ENCODE peak calls at places on chromosomes 5 and 9, in eight cellular contexts. Q, F, E, K, T, H, G and I are unnamed samples.

GRCh38 chr5:112918679-112919078 is 3.3 kb downstream of the REEP5 start:
- DNase-seq in Q (no peak), F (no peak), E (no peak), K (no peak), T (no peak), H (peak; percentile 29), G (no peak), I (no peak)

GRCh38 chr5:106985174-106985573 is 685.6 kb downstream of the EFNA5 start:
- DNase-seq in Q (no peak), F (no peak), E (no peak), K (no peak), T (no peak), H (no peak), G (no peak), I (no peak)

GRCh38 chr9:81113408-81114124 is 575.8 kb downstream of the TLE1 start:
- DNase-seq in Q (peak; percentile 81), F (no peak), E (peak; percentile 81), K (no peak), T (no peak), H (no peak), G (no peak), I (peak; percentile 73)

GRCh38 chr5:174376056-174376455 is 330.6 kb downstream of the NSG2 start:
- DNase-seq in Q (no peak), F (no peak), E (no peak), K (no peak), T (no peak), H (no peak), G (no peak), I (no peak)

GRCh38 chr9:73038613-73039012 is 85.8 kb upstream of the ALDH1A1 start:
- DNase-seq in Q (no peak), F (no peak), E (no peak), K (no peak), T (peak; percentile 27), H (peak; percentile 91), G (no peak), I (no peak)

GRCh38 chr9:128808543-128808942 is 9.8 kb upstream of the ENDOG start:
- DNase-seq in Q (no peak), F (no peak), E (no peak), K (no peak), T (no peak), H (no peak), G (no peak), I (no peak)

GRCh38 chr5:127002390-127002789 is 28.0 kb downstream of the MARCHF3 start:
- DNase-seq in Q (no peak), F (no peak), E (no peak), K (no peak), T (no peak), H (no peak), G (no peak), I (no peak)

GRCh38 chr9:135324329-135324728 is 155.3 kb upstream of the PPP1R26 start:
- DNase-seq in Q (no peak), F (no peak), E (no peak), K (no peak), T (no peak), H (no peak), G (no peak), I (no peak)

GRCh38 chr5:172954751-172955159 is 4.5 kb upstream of the RPL26L1 start:
- DNase-seq in Q (no peak), F (no peak), E (no peak), K (no peak), T (no peak), H (no peak), G (no peak), I (no peak)

GRCh38 chr5:52893105-52893504 is 96.0 kb upstream of the ITGA2 start:
- DNase-seq in Q (no peak), F (no peak), E (no peak), K (no peak), T (no peak), H (peak; percentile 79), G (no peak), I (no peak)

GRCh38 chr5:14144586-14145355 is 1.6 kb downstream of the TRIO start:
- DNase-seq in Q (peak; percentile 75), F (no peak), E (no peak), K (peak; percentile 12), T (peak; percentile 61), H (peak; percentile 82), G (no peak), I (no peak)

GRCh38 chr5:92527311-92528078 is 1053.5 kb downstream of the NR2F1-AS1 start:
- DNase-seq in Q (no peak), F (no peak), E (no peak), K (no peak), T (no peak), H (peak; percentile 71), G (no peak), I (no peak)

GRCh38 chr5:150272531-150272930 is 17.0 kb downstream of the CAMK2A start:
- DNase-seq in Q (no peak), F (no peak), E (no peak), K (no peak), T (no peak), H (peak; percentile 75), G (no peak), I (peak; percentile 29)

GRCh38 chr9:15404171-15404570 is 18.5 kb upstream of the SNAPC3 start:
- DNase-seq in Q (no peak), F (no peak), E (no peak), K (no peak), T (no peak), H (peak; percentile 35), G (no peak), I (no peak)

GRCh38 chr5:19853616-19854240 is 134.3 kb downstream of the CDH18 start:
- DNase-seq in Q (no peak), F (no peak), E (no peak), K (no peak), T (no peak), H (peak; percentile 74), G (no peak), I (no peak)

GRCh38 chr9:97445119-97445701 is 33.3 kb downstream of the TDRD7 start:
- DNase-seq in Q (no peak), F (no peak), E (no peak), K (no peak), T (no peak), H (no peak), G (no peak), I (no peak)

GRCh38 chr9:99823392-99824377 is 2.0 kb downstream of the NR4A3 start:
- DNase-seq in Q (no peak), F (peak; percentile 70), E (no peak), K (peak; percentile 51), T (no peak), H (peak; percentile 67), G (no peak), I (no peak)

GRCh38 chr5:112097768-112098167 is 321.3 kb downstream of the EPB41L4A start:
- DNase-seq in Q (no peak), F (no peak), E (no peak), K (no peak), T (no peak), H (no peak), G (no peak), I (no peak)

GRCh38 chr5:124663101-124663506 is 83.3 kb downstream of the ZNF608 start:
- DNase-seq in Q (no peak), F (no peak), E (no peak), K (no peak), T (no peak), H (peak; percentile 66), G (no peak), I (no peak)

GRCh38 chr5:38426493-38426892 is 130.0 kb downstream of the LIFR start:
- DNase-seq in Q (no peak), F (no peak), E (no peak), K (no peak), T (no peak), H (peak; percentile 75), G (no peak), I (no peak)

GRCh38 chr9:22446950-22447606 is 454 bp downstream of the DMRTA1 start:
- DNase-seq in Q (peak; percentile 69), F (no peak), E (no peak), K (peak; percentile 7), T (no peak), H (peak; percentile 53), G (no peak), I (no peak)

GRCh38 chr5:79750611-79751510 is 61.2 kb downstream of the CMYA5 start:
- DNase-seq in Q (no peak), F (no peak), E (no peak), K (no peak), T (no peak), H (no peak), G (no peak), I (no peak)